ENCODE peak calls at places on chromosomes 7 and 10, in eight cellular contexts. One of them, this sample, is unnamed.

GRCh38 chr10:93171837-93172236 is 98.1 kb downstream of the CYP26A1 start:
- DNase-seq in right atrium auricular region: no peak
- DNase-seq in pancreas: no peak
- DNase-seq in tibial artery: no peak
- DNase-seq in psoas muscle: no peak
- DNase-seq in fibroblast of lung: no peak
- DNase-seq in HCT116: no peak
- DNase-seq in left ventricle myocardium inferior: no peak
- DNase-seq in this sample: no peak

GRCh38 chr7:38660427-38661099 is 29.4 kb upstream of the AMPH start:
- DNase-seq in right atrium auricular region: no peak
- DNase-seq in psoas muscle: no peak
- DNase-seq in tibial artery: no peak
- DNase-seq in HCT116: peak; percentile 27
- DNase-seq in left ventricle myocardium inferior: no peak
- DNase-seq in pancreas: no peak
- DNase-seq in fibroblast of lung: peak; percentile 34
- DNase-seq in this sample: peak; percentile 5

GRCh38 chr10:97499561-97500296 is 1.0 kb downstream of the UBTD1 start:
- DNase-seq in tibial artery: peak; percentile 82
- DNase-seq in fibroblast of lung: peak; percentile 62
- DNase-seq in psoas muscle: peak; percentile 90
- DNase-seq in left ventricle myocardium inferior: peak; percentile 82
- DNase-seq in HCT116: no peak
- DNase-seq in pancreas: peak; percentile 63
- DNase-seq in right atrium auricular region: peak; percentile 83
- DNase-seq in this sample: peak; percentile 25

GRCh38 chr10:91251430-91252056 is 31.1 kb downstream of the PCGF5 start:
- DNase-seq in HCT116: peak; percentile 6
- DNase-seq in psoas muscle: peak; percentile 41
- DNase-seq in right atrium auricular region: peak; percentile 64
- DNase-seq in tibial artery: peak; percentile 48
- DNase-seq in left ventricle myocardium inferior: peak; percentile 18
- DNase-seq in pancreas: no peak
- DNase-seq in fibroblast of lung: peak; percentile 33
- DNase-seq in this sample: peak; percentile 69

GRCh38 chr10:28638392-28638791 is 38.9 kb upstream of the BAMBI start:
- DNase-seq in left ventricle myocardium inferior: no peak
- DNase-seq in right atrium auricular region: no peak
- DNase-seq in pancreas: no peak
- DNase-seq in psoas muscle: no peak
- DNase-seq in fibroblast of lung: no peak
- DNase-seq in tibial artery: no peak
- DNase-seq in HCT116: no peak
- DNase-seq in this sample: no peak

GRCh38 chr7:141227454-141227853 is 153.6 kb downstream of the TMEM178B start:
- DNase-seq in tibial artery: no peak
- DNase-seq in HCT116: no peak
- DNase-seq in fibroblast of lung: no peak
- DNase-seq in right atrium auricular region: no peak
- DNase-seq in psoas muscle: no peak
- DNase-seq in left ventricle myocardium inferior: no peak
- DNase-seq in pancreas: no peak
- DNase-seq in this sample: no peak

GRCh38 chr7:124267154-124267553 is 234.3 kb upstream of the TMEM229A start:
- DNase-seq in HCT116: no peak
- DNase-seq in pancreas: no peak
- DNase-seq in right atrium auricular region: no peak
- DNase-seq in tibial artery: no peak
- DNase-seq in psoas muscle: no peak
- DNase-seq in left ventricle myocardium inferior: no peak
- DNase-seq in fibroblast of lung: no peak
- DNase-seq in this sample: no peak

GRCh38 chr7:38311329-38311937 is 38.0 kb upstream of the TARP start:
- DNase-seq in HCT116: no peak
- DNase-seq in pancreas: peak; percentile 65
- DNase-seq in tibial artery: no peak
- DNase-seq in right atrium auricular region: no peak
- DNase-seq in psoas muscle: peak; percentile 62
- DNase-seq in left ventricle myocardium inferior: peak; percentile 36
- DNase-seq in fibroblast of lung: peak; percentile 25
- DNase-seq in this sample: no peak

GRCh38 chr10:6562221-6562620 is 17.9 kb downstream of the PRKCQ start:
- DNase-seq in right atrium auricular region: no peak
- DNase-seq in pancreas: no peak
- DNase-seq in tibial artery: no peak
- DNase-seq in left ventricle myocardium inferior: no peak
- DNase-seq in fibroblast of lung: no peak
- DNase-seq in psoas muscle: no peak
- DNase-seq in HCT116: no peak
- DNase-seq in this sample: no peak

GRCh38 chr10:6564367-6564766 is 15.7 kb downstream of the PRKCQ start:
- DNase-seq in pancreas: no peak
- DNase-seq in psoas muscle: no peak
- DNase-seq in fibroblast of lung: no peak
- DNase-seq in right atrium auricular region: no peak
- DNase-seq in tibial artery: no peak
- DNase-seq in HCT116: no peak
- DNase-seq in left ventricle myocardium inferior: no peak
- DNase-seq in this sample: no peak

GRCh38 chr10:6565588-6565987 is 14.5 kb downstream of the PRKCQ start:
- DNase-seq in right atrium auricular region: no peak
- DNase-seq in HCT116: no peak
- DNase-seq in psoas muscle: no peak
- DNase-seq in pancreas: no peak
- DNase-seq in fibroblast of lung: no peak
- DNase-seq in left ventricle myocardium inferior: no peak
- DNase-seq in tibial artery: no peak
- DNase-seq in this sample: no peak

GRCh38 chr10:6563075-6563474 is 17.0 kb downstream of the PRKCQ start:
- DNase-seq in pancreas: no peak
- DNase-seq in psoas muscle: no peak
- DNase-seq in tibial artery: no peak
- DNase-seq in HCT116: no peak
- DNase-seq in left ventricle myocardium inferior: no peak
- DNase-seq in right atrium auricular region: no peak
- DNase-seq in fibroblast of lung: no peak
- DNase-seq in this sample: peak; percentile 21

DNA sequence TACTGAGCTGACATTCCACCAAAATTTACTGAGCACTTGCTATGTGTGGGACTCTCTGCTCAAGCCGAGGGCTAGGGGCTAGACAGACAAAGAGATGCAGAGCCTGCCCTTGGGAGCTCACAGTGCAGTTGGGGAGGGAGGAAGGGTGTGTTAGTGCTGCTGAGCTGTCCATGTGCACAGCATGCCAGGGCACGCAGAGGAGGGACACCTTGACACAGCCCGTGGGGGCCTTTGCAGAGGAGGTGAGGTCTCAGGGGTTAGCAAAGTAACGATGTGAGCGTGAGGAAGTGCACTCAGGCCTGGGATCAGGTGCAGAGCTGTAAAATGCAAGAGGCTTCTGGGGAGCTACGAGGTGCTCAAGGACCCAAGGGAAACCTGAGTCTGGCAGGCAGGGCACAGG is 16.4 kb downstream of the PRKCQ start:
- DNase-seq in HCT116: no peak
- DNase-seq in left ventricle myocardium inferior: no peak
- DNase-seq in pancreas: no peak
- DNase-seq in tibial artery: no peak
- DNase-seq in right atrium auricular region: no peak
- DNase-seq in psoas muscle: no peak
- DNase-seq in fibroblast of lung: no peak
- DNase-seq in this sample: no peak
- H3K4me1 ChIP-seq in HCT116: no peaks in the 10 kb centered on the region
- H3K4me1 ChIP-seq in left ventricle myocardium inferior: no peaks in the 10 kb centered on the region
- H3K4me1 ChIP-seq in pancreas: no peaks in the 10 kb centered on the region
- H3K4me1 ChIP-seq in tibial artery: no peaks in the 10 kb centered on the region
- H3K4me1 ChIP-seq in right atrium auricular region: no peaks in the 10 kb centered on the region
- H3K4me1 ChIP-seq in psoas muscle: peaks cover 47% of the 10 kb centered on the region
- H3K4me1 ChIP-seq in fibroblast of lung: no peaks in the 10 kb centered on the region
- H3K4me1 ChIP-seq in this sample: no peaks in the 10 kb centered on the region

GRCh38 chr7:28062197-28062988 is 118.2 kb downstream of the JAZF1 start:
- DNase-seq in psoas muscle: peak; percentile 83
- DNase-seq in pancreas: peak; percentile 41
- DNase-seq in fibroblast of lung: peak; percentile 44
- DNase-seq in tibial artery: peak; percentile 67
- DNase-seq in HCT116: peak; percentile 27
- DNase-seq in left ventricle myocardium inferior: peak; percentile 66
- DNase-seq in right atrium auricular region: peak; percentile 71
- DNase-seq in this sample: peak; percentile 39
- H3K4me3 ChIP-seq in psoas muscle: no peak overlapping the region
- H3K4me3 ChIP-seq in pancreas: no peak overlapping the region
- H3K4me3 ChIP-seq in fibroblast of lung: no peak overlapping the region
- H3K4me3 ChIP-seq in tibial artery: no peak overlapping the region
- H3K4me3 ChIP-seq in HCT116: no peak overlapping the region
- H3K4me3 ChIP-seq in left ventricle myocardium inferior: no peak overlapping the region
- H3K4me3 ChIP-seq in right atrium auricular region: no peak overlapping the region
- H3K4me3 ChIP-seq in this sample: no peak overlapping the region

GRCh38 chr7:139732471-139733167 is 45.2 kb downstream of the HIPK2 start:
- DNase-seq in fibroblast of lung: no peak
- DNase-seq in HCT116: no peak
- DNase-seq in right atrium auricular region: peak; percentile 54
- DNase-seq in pancreas: no peak
- DNase-seq in tibial artery: no peak
- DNase-seq in left ventricle myocardium inferior: no peak
- DNase-seq in psoas muscle: no peak
- DNase-seq in this sample: no peak
- H3K4me1 ChIP-seq in fibroblast of lung: peaks cover 30% of the 10 kb centered on the region
- H3K4me1 ChIP-seq in HCT116: peaks cover 32% of the 10 kb centered on the region
- H3K4me1 ChIP-seq in right atrium auricular region: peaks cover 97% of the 10 kb centered on the region
- H3K4me1 ChIP-seq in pancreas: peaks cover 22% of the 10 kb centered on the region
- H3K4me1 ChIP-seq in tibial artery: peaks cover 68% of the 10 kb centered on the region
- H3K4me1 ChIP-seq in left ventricle myocardium inferior: peaks cover 100% of the 10 kb centered on the region
- H3K4me1 ChIP-seq in psoas muscle: peaks cover 79% of the 10 kb centered on the region
- H3K4me1 ChIP-seq in this sample: peaks cover 3% of the 10 kb centered on the region

GRCh38 chr7:77697535-77697831 is 1.2 kb downstream of the RSBN1L start:
- DNase-seq in right atrium auricular region: peak; percentile 64
- DNase-seq in tibial artery: no peak
- DNase-seq in psoas muscle: peak; percentile 65
- DNase-seq in HCT116: no peak
- DNase-seq in pancreas: peak; percentile 60
- DNase-seq in fibroblast of lung: no peak
- DNase-seq in left ventricle myocardium inferior: peak; percentile 40
- DNase-seq in this sample: no peak

GRCh38 chr7:77698042-77698625 is 1.9 kb downstream of the RSBN1L start:
- DNase-seq in psoas muscle: no peak
- DNase-seq in right atrium auricular region: no peak
- DNase-seq in pancreas: no peak
- DNase-seq in fibroblast of lung: no peak
- DNase-seq in tibial artery: no peak
- DNase-seq in HCT116: no peak
- DNase-seq in left ventricle myocardium inferior: no peak
- DNase-seq in this sample: no peak

GRCh38 chr7:77696057-77696642 is at the start of gene RSBN1L:
- DNase-seq in psoas muscle: peak; percentile 99
- DNase-seq in left ventricle myocardium inferior: peak; percentile 99
- DNase-seq in fibroblast of lung: peak; percentile 95
- DNase-seq in pancreas: peak; percentile 99
- DNase-seq in tibial artery: peak; percentile 99
- DNase-seq in right atrium auricular region: peak; percentile 99
- DNase-seq in HCT116: peak; percentile 92
- DNase-seq in this sample: peak; percentile 99

GRCh38 chr7:77696643-77697534 is 630 bp downstream of the RSBN1L start:
- DNase-seq in psoas muscle: peak; percentile 75
- DNase-seq in left ventricle myocardium inferior: peak; percentile 39
- DNase-seq in pancreas: peak; percentile 60
- DNase-seq in tibial artery: peak; percentile 65
- DNase-seq in HCT116: no peak
- DNase-seq in right atrium auricular region: no peak
- DNase-seq in fibroblast of lung: peak; percentile 67
- DNase-seq in this sample: peak; percentile 58

GRCh38 chr7:77699056-77699455 is 2.8 kb downstream of the RSBN1L start:
- DNase-seq in left ventricle myocardium inferior: no peak
- DNase-seq in tibial artery: no peak
- DNase-seq in pancreas: no peak
- DNase-seq in psoas muscle: no peak
- DNase-seq in fibroblast of lung: peak; percentile 49
- DNase-seq in right atrium auricular region: no peak
- DNase-seq in HCT116: no peak
- DNase-seq in this sample: no peak
- H3K4me3 ChIP-seq in left ventricle myocardium inferior: peak overlapping the region; percentile 88
- H3K4me3 ChIP-seq in tibial artery: peak overlapping the region; percentile 98
- H3K4me3 ChIP-seq in pancreas: peak overlapping the region; percentile 96
- H3K4me3 ChIP-seq in psoas muscle: peak overlapping the region; percentile 76
- H3K4me3 ChIP-seq in fibroblast of lung: peak overlapping the region; percentile 93
- H3K4me3 ChIP-seq in right atrium auricular region: peak overlapping the region; percentile 4
- H3K4me3 ChIP-seq in HCT116: no peak overlapping the region
- H3K4me3 ChIP-seq in this sample: peak overlapping the region; percentile 15

GRCh38 chr7:55550838-55551537 is 21.3 kb downstream of the VOPP1 start:
- DNase-seq in pancreas: no peak
- DNase-seq in right atrium auricular region: no peak
- DNase-seq in tibial artery: no peak
- DNase-seq in psoas muscle: no peak
- DNase-seq in HCT116: no peak
- DNase-seq in fibroblast of lung: no peak
- DNase-seq in left ventricle myocardium inferior: no peak
- DNase-seq in this sample: peak; percentile 74
- H3K4me1 ChIP-seq in pancreas: peaks cover 15% of the 10 kb centered on the region
- H3K4me1 ChIP-seq in right atrium auricular region: peaks cover 49% of the 10 kb centered on the region
- H3K4me1 ChIP-seq in tibial artery: peaks cover 30% of the 10 kb centered on the region
- H3K4me1 ChIP-seq in psoas muscle: peaks cover 75% of the 10 kb centered on the region
- H3K4me1 ChIP-seq in HCT116: peaks cover 44% of the 10 kb centered on the region
- H3K4me1 ChIP-seq in fibroblast of lung: peaks cover 8% of the 10 kb centered on the region
- H3K4me1 ChIP-seq in left ventricle myocardium inferior: peaks cover 76% of the 10 kb centered on the region
- H3K4me1 ChIP-seq in this sample: peaks cover 13% of the 10 kb centered on the region

GRCh38 chr7:76291346-76292205 is 10.9 kb upstream of the HSPB1 start:
- DNase-seq in fibroblast of lung: peak; percentile 97
- DNase-seq in right atrium auricular region: peak; percentile 96
- DNase-seq in HCT116: peak; percentile 95
- DNase-seq in tibial artery: peak; percentile 92
- DNase-seq in left ventricle myocardium inferior: peak; percentile 91
- DNase-seq in psoas muscle: peak; percentile 96
- DNase-seq in pancreas: peak; percentile 86
- DNase-seq in this sample: peak; percentile 89
- H3K4me3 ChIP-seq in fibroblast of lung: peak overlapping the region; percentile 10
- H3K4me3 ChIP-seq in right atrium auricular region: peak overlapping the region; percentile 40
- H3K4me3 ChIP-seq in HCT116: peak overlapping the region; percentile 43
- H3K4me3 ChIP-seq in tibial artery: peak overlapping the region; percentile 52
- H3K4me3 ChIP-seq in left ventricle myocardium inferior: peak overlapping the region; percentile 60
- H3K4me3 ChIP-seq in psoas muscle: peak overlapping the region; percentile 63
- H3K4me3 ChIP-seq in pancreas: peak overlapping the region; percentile 24
- H3K4me3 ChIP-seq in this sample: peak overlapping the region; percentile 24

GRCh38 chr7:100693312-100694195 is 496 bp downstream of the GIGYF1 start:
- DNase-seq in pancreas: peak; percentile 20
- DNase-seq in tibial artery: no peak
- DNase-seq in HCT116: no peak
- DNase-seq in fibroblast of lung: no peak
- DNase-seq in psoas muscle: peak; percentile 59
- DNase-seq in left ventricle myocardium inferior: no peak
- DNase-seq in right atrium auricular region: no peak
- DNase-seq in this sample: no peak
- H3K4me1 ChIP-seq in pancreas: peaks cover 10% of the 10 kb centered on the region
- H3K4me1 ChIP-seq in tibial artery: peaks cover 36% of the 10 kb centered on the region
- H3K4me1 ChIP-seq in HCT116: peaks cover 33% of the 10 kb centered on the region
- H3K4me1 ChIP-seq in fibroblast of lung: peaks cover 6% of the 10 kb centered on the region
- H3K4me1 ChIP-seq in psoas muscle: peaks cover 42% of the 10 kb centered on the region
- H3K4me1 ChIP-seq in left ventricle myocardium inferior: peaks cover 59% of the 10 kb centered on the region
- H3K4me1 ChIP-seq in right atrium auricular region: peaks cover 53% of the 10 kb centered on the region
- H3K4me1 ChIP-seq in this sample: no peaks in the 10 kb centered on the region

This sample was measured in small intestine.